ENCODE peak calls at places on chromosomes 1 and 21, in five cellular contexts. One of them, this sample, is unnamed.

GRCh38 chr1:145849356-145850165 is 4.1 kb downstream of the NUDT17 start:
- DNase-seq in cardiac muscle cell: peak
- DNase-seq in tibial artery: no peak
- DNase-seq in stomach: no peak
- DNase-seq in nephron progenitor cell: peak
- DNase-seq in this sample: no peak

GRCh38 chr1:21042920-21043605 is 133.6 kb downstream of the EIF4G3 start:
- DNase-seq in cardiac muscle cell: peak
- DNase-seq in tibial artery: no peak
- DNase-seq in stomach: no peak
- DNase-seq in nephron progenitor cell: no peak
- DNase-seq in this sample: no peak

GRCh38 chr1:54297596-54298283 is 97.8 kb downstream of the MRPL37 start:
- DNase-seq in cardiac muscle cell: no peak
- DNase-seq in tibial artery: no peak
- DNase-seq in stomach: no peak
- DNase-seq in nephron progenitor cell: no peak
- DNase-seq in this sample: no peak

GRCh38 chr1:202016022-202016624 is 5.7 kb downstream of the ELF3 start:
- DNase-seq in cardiac muscle cell: no peak
- DNase-seq in tibial artery: no peak
- DNase-seq in stomach: peak
- DNase-seq in nephron progenitor cell: no peak
- DNase-seq in this sample: no peak

GRCh38 chr1:24735619-24736375 is 9.4 kb upstream of the CLIC4 start:
- DNase-seq in cardiac muscle cell: peak
- DNase-seq in tibial artery: no peak
- DNase-seq in stomach: no peak
- DNase-seq in nephron progenitor cell: no peak
- DNase-seq in this sample: no peak

GRCh38 chr1:40257313-40257687 is 736 bp upstream of the ZMPSTE24 start:
- DNase-seq in cardiac muscle cell: no peak
- DNase-seq in tibial artery: no peak
- DNase-seq in stomach: peak
- DNase-seq in nephron progenitor cell: no peak
- DNase-seq in this sample: no peak

GRCh38 chr1:204971700-204972336 is 71.2 kb upstream of the CNTN2 start:
- DNase-seq in cardiac muscle cell: peak
- DNase-seq in tibial artery: no peak
- DNase-seq in stomach: no peak
- DNase-seq in nephron progenitor cell: no peak
- DNase-seq in this sample: no peak

GRCh38 chr1:42427240-42427639 is 28.6 kb downstream of the ZMYND12 start:
- DNase-seq in cardiac muscle cell: peak
- DNase-seq in tibial artery: no peak
- DNase-seq in stomach: no peak
- DNase-seq in nephron progenitor cell: no peak
- DNase-seq in this sample: no peak

GRCh38 chr1:99672500-99673213 is 26.7 kb downstream of the PALMD start:
- DNase-seq in cardiac muscle cell: peak
- DNase-seq in tibial artery: no peak
- DNase-seq in stomach: no peak
- DNase-seq in nephron progenitor cell: no peak
- DNase-seq in this sample: no peak

GRCh38 chr1:92411511-92411910 is 75.2 kb downstream of the GFI1 start:
- DNase-seq in cardiac muscle cell: peak
- DNase-seq in tibial artery: no peak
- DNase-seq in stomach: no peak
- DNase-seq in nephron progenitor cell: no peak
- DNase-seq in this sample: no peak

GRCh38 chr1:196143602-196144342 is 464.5 kb downstream of the KCNT2 start:
- DNase-seq in cardiac muscle cell: no peak
- DNase-seq in tibial artery: no peak
- DNase-seq in stomach: no peak
- DNase-seq in nephron progenitor cell: no peak
- DNase-seq in this sample: no peak

GRCh38 chr1:89927478-89927877 is 67.4 kb upstream of the ZNF326 start:
- DNase-seq in cardiac muscle cell: no peak
- DNase-seq in tibial artery: no peak
- DNase-seq in stomach: no peak
- DNase-seq in nephron progenitor cell: no peak
- DNase-seq in this sample: no peak

GRCh38 chr21:36203603-36203889 is 46.9 kb downstream of the DOP1B start:
- DNase-seq in cardiac muscle cell: peak
- DNase-seq in tibial artery: no peak
- DNase-seq in stomach: peak
- DNase-seq in nephron progenitor cell: no peak
- DNase-seq in this sample: no peak

DNA sequence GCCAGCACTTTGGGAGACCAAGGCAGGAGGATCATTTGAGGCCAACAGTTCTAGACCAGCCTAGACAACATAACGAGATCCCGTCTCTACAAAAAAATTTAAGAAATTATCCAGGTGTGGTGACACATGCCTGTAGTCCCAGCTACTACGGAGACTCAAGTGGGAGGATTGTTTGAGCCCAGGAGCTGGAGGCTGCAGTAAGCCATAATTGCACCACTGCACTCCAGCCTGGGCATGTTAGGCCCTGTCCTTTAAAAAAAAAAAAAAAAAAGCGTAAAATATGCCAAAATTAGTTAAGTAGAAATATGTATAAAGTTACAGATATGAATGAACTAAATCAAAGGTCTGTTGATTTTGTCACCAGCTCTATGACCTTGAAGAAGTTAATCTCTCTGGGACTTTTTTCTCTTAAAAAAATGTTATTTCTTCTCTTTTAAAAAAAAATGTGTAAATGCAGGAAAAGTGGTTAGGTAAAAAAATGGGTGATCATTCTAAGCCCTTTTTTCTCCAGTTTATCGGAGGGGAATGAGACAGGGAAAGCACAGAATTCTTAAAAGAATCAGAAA is 7.0 kb downstream of the EGLN1 start:
- DNase-seq in cardiac muscle cell: no peak
- DNase-seq in tibial artery: no peak
- DNase-seq in stomach: no peak
- DNase-seq in nephron progenitor cell: no peak
- DNase-seq in this sample: no peak
- TF ChIP-seq CTCF in cardiac muscle cell: no peak
- TF ChIP-seq CTCF in tibial artery: no peak
- TF ChIP-seq CTCF in stomach: no peak
- TF ChIP-seq CTCF in nephron progenitor cell: no peak
- TF ChIP-seq CTCF in this sample: no peak

DNA sequence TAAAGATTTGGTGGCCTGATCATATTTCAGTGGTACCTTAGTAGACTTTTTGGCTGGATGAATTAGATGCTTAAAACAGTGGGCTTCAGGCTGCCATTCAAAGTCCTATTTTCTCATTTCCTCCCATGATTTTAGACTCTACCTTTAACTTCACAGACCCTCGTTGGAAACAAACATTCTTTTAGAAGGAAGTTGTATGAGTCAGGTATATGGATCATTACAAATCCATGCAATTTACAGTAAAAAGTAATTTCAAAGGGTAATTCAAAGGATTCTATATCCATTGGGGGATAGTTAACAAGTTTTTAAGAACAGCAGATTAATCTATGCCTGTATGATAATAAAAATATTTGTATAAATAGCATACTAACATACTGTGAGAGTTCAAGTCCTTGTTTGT is 216.9 kb upstream of the RRP15 start:
- DNase-seq in cardiac muscle cell: no peak
- DNase-seq in tibial artery: no peak
- DNase-seq in stomach: no peak
- DNase-seq in nephron progenitor cell: no peak
- DNase-seq in this sample: no peak
- TF ChIP-seq CTCF in cardiac muscle cell: no peak
- TF ChIP-seq CTCF in tibial artery: no peak
- TF ChIP-seq CTCF in stomach: no peak
- TF ChIP-seq CTCF in nephron progenitor cell: no peak
- TF ChIP-seq CTCF in this sample: no peak

DNA sequence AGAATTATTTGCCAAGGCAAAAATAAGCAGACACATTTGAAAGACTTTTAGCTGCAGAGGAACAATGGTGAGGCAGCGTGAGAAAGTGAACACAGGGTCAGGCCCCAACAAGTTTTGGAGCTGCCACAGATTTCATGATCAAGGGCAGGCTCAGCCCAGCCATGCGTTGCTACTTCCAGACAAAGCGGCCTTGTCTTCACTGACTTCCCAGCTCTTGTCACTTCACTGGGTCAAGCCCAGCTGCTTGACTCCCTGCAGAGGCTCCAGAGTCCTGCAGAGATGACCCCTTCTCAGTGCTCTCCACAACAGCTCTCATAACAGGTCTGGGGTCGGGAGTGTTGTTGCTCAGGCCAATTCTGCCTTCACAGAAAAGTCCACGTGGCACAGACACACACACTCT is 35.8 kb downstream of the HHAT start:
- DNase-seq in cardiac muscle cell: no peak
- DNase-seq in tibial artery: no peak
- DNase-seq in stomach: no peak
- DNase-seq in nephron progenitor cell: no peak
- DNase-seq in this sample: peak
- TF ChIP-seq CTCF in cardiac muscle cell: no peak
- TF ChIP-seq CTCF in tibial artery: no peak
- TF ChIP-seq CTCF in stomach: no peak
- TF ChIP-seq CTCF in nephron progenitor cell: no peak
- TF ChIP-seq CTCF in this sample: no peak

DNA sequence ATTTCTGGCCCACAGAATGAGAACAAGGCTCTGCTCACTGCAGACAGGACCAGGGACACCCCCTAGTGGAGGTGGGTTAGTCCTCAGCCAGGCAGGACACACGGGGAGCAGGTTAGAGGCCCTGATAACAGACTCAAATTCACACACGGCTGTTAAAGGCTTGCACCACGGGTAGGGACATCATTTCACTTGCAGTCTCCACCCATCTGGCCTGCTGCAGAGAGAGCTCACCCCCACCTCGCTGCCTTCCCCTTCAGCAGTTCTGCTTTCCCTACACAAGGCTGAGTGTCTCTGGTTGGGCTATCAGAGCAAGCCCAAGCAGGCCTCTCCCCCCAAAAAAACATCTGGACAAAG is 20.6 kb downstream of the MEF2D start:
- DNase-seq in cardiac muscle cell: no peak
- DNase-seq in tibial artery: no peak
- DNase-seq in stomach: no peak
- DNase-seq in nephron progenitor cell: no peak
- DNase-seq in this sample: no peak
- TF ChIP-seq CTCF in cardiac muscle cell: no peak
- TF ChIP-seq CTCF in tibial artery: no peak
- TF ChIP-seq CTCF in stomach: no peak
- TF ChIP-seq CTCF in nephron progenitor cell: no peak
- TF ChIP-seq CTCF in this sample: no peak

GRCh38 chr1:233518344-233518743 is 95.6 kb upstream of the KCNK1 start:
- DNase-seq in cardiac muscle cell: peak
- DNase-seq in tibial artery: no peak
- DNase-seq in stomach: peak
- DNase-seq in nephron progenitor cell: peak
- DNase-seq in this sample: peak
- TF ChIP-seq CTCF in cardiac muscle cell: peak
- TF ChIP-seq CTCF in tibial artery: peak
- TF ChIP-seq CTCF in stomach: peak
- TF ChIP-seq CTCF in nephron progenitor cell: peak
- TF ChIP-seq CTCF in this sample: peak

DNA sequence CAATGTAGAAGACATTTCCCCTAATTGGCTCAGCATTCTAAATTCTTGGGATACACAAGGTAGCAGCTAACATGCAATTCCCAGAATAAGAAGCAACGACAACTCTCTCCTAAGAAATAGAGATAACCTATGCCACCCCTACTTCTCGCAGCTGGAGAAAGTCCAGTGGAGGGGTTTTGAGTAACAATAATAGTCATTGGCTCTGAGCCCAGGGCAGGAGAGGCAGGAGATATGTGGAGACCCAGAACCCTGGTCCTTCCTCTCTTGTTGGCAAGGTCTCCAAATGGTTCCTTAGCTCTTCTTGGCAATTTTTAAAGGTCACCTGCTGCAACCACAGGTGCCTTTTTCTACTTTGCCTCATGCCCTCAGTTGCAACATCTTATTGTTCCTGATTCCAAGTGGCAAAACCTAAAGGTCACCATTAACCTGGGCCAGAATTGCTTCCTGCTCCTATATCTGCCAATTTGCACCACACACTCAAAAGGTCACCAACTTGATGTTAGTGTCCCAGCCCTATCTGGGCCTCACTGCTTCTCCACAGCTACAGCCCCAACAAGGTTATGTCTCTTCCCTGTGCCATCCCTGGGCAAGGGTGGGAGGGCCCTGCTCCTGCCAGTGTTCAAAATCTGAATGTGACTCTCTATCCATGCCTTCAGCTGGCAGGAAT is 36.7 kb downstream of the TBX15 start:
- DNase-seq in cardiac muscle cell: no peak
- DNase-seq in tibial artery: no peak
- DNase-seq in stomach: no peak
- DNase-seq in nephron progenitor cell: no peak
- DNase-seq in this sample: no peak
- TF ChIP-seq CTCF in cardiac muscle cell: no peak
- TF ChIP-seq CTCF in tibial artery: no peak
- TF ChIP-seq CTCF in stomach: no peak
- TF ChIP-seq CTCF in nephron progenitor cell: no peak
- TF ChIP-seq CTCF in this sample: no peak

GRCh38 chr1:29333008-29333407 is 96.7 kb downstream of the PTPRU start:
- DNase-seq in cardiac muscle cell: no peak
- DNase-seq in tibial artery: no peak
- DNase-seq in stomach: no peak
- DNase-seq in nephron progenitor cell: no peak
- DNase-seq in this sample: no peak

GRCh38 chr1:29331731-29332130 is 95.4 kb downstream of the PTPRU start:
- DNase-seq in cardiac muscle cell: no peak
- DNase-seq in tibial artery: no peak
- DNase-seq in stomach: no peak
- DNase-seq in nephron progenitor cell: no peak
- DNase-seq in this sample: no peak

GRCh38 chr1:29331309-29331708 is 95.0 kb downstream of the PTPRU start:
- DNase-seq in cardiac muscle cell: no peak
- DNase-seq in tibial artery: no peak
- DNase-seq in stomach: no peak
- DNase-seq in nephron progenitor cell: no peak
- DNase-seq in this sample: no peak

GRCh38 chr1:29330856-29331255 is 94.5 kb downstream of the PTPRU start:
- DNase-seq in cardiac muscle cell: no peak
- DNase-seq in tibial artery: no peak
- DNase-seq in stomach: no peak
- DNase-seq in nephron progenitor cell: no peak
- DNase-seq in this sample: no peak

DNA sequence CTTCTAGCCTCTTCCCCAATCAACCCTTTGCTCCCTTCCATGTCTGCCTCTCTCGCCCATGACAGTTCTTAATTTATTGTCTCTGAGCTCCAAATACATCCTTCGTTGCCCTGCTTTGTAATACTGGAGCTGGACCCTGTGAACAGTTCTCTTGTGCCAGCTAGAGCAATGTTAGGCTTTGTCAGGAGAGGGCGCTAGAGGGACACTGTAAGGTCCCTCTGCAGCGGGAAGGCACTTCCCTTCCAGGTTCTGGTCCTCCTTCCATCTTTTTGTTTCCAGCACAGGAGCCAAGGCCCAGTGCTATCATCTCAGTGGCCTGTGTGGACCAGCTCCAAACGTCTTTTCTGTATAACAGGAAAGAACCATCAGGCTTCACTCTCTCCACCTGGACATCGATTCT is 95.9 kb downstream of the PTPRU start:
- DNase-seq in cardiac muscle cell: peak
- DNase-seq in tibial artery: no peak
- DNase-seq in stomach: no peak
- DNase-seq in nephron progenitor cell: peak
- DNase-seq in this sample: peak
- TF ChIP-seq CTCF in cardiac muscle cell: peak
- TF ChIP-seq CTCF in tibial artery: no peak
- TF ChIP-seq CTCF in stomach: no peak
- TF ChIP-seq CTCF in nephron progenitor cell: peak
- TF ChIP-seq CTCF in this sample: peak

This sample was measured in neural crest cell.